ENCODE peak calls at places on chromosomes 6 and 20, in five cellular contexts. W is ovary, U is uterus, X is IMR-90, T is esophagus squamous epithelium. F is an unnamed sample.
A peak's percentile ranks its signal among the peaks of the same experiment; 100 is the strongest.

GRCh38 chr6:109877028-109877726 is 100.9 kb upstream of the GPR6 start:
- DNase-seq in U (no peak), W (no peak), X (no peak), T (no peak), F (no peak)

GRCh38 chr6:5995705-5996686 is 10.7 kb downstream of the NRN1 start:
- DNase-seq in W (peak; percentile 43), U (peak; percentile 65), X (peak; percentile 19), T (no peak), F (peak; percentile 93)

GRCh38 chr20:43191946-43192847 is 2.5 kb upstream of the PTPRT start:
- DNase-seq in W (no peak), X (no peak), T (no peak), U (no peak), F (no peak)

GRCh38 chr6:137724018-137724403 is 143.0 kb upstream of the TNFAIP3 start:
- DNase-seq in W (no peak), X (peak; percentile 45), T (no peak), U (no peak), F (no peak)

GRCh38 chr6:44161997-44162338 is 3.3 kb downstream of the CAPN11 start:
- DNase-seq in T (no peak), X (peak; percentile 67), W (no peak), U (no peak), F (no peak)

GRCh38 chr20:22502731-22503191 is 81.6 kb downstream of the FOXA2 start:
- DNase-seq in W (no peak), X (no peak), T (no peak), U (no peak), F (no peak)

GRCh38 chr20:49979030-49979832 is 3.5 kb upstream of the SNAI1 start:
- DNase-seq in T (no peak), U (no peak), X (no peak), W (peak; percentile 63), F (peak; percentile 77)

GRCh38 chr6:74826318-74826717 is 379.5 kb downstream of the COL12A1 start:
- DNase-seq in U (no peak), T (no peak), X (no peak), W (no peak), F (no peak)

GRCh38 chr6:96157018-96157565 is 141.3 kb downstream of the FUT9 start:
- DNase-seq in W (no peak), T (no peak), X (no peak), U (no peak), F (no peak)

GRCh38 chr6:145836170-145836569 is 21.6 kb upstream of the FBXO30 start:
- DNase-seq in U (no peak), W (no peak), T (no peak), X (peak; percentile 51), F (no peak)

GRCh38 chr6:11653028-11653583 is 115.6 kb downstream of the TMEM170B start:
- DNase-seq in W (peak; percentile 46), T (no peak), X (peak; percentile 97), U (peak; percentile 50), F (no peak)

GRCh38 chr20:37443596-37443995 is 77.5 kb upstream of the NNAT start:
- DNase-seq in T (no peak), U (no peak), X (no peak), W (no peak), F (no peak)

GRCh38 chr20:4076671-4077070 is 61.3 kb upstream of the RNF24 start:
- DNase-seq in U (peak; percentile 46), T (no peak), W (no peak), X (peak; percentile 95), F (no peak)

GRCh38 chr20:63624486-63624885 is 2.4 kb downstream of the GMEB2 start:
- DNase-seq in T (no peak), U (no peak), X (peak; percentile 49), W (no peak), F (no peak)
- TF ChIP-seq CTCF in T (no peak), U (no peak), X (peak; percentile 15), W (no peak), F (no peak)

GRCh38 chr6:166532302-166532701 is 54.2 kb downstream of the RAMACL start:
- DNase-seq in U (no peak), W (no peak), X (no peak), T (no peak), F (no peak)
- H3K27me3 ChIP-seq in U (no peaks in the 10 kb centered on the region), W (no peaks in the 10 kb centered on the region), X (no peaks in the 10 kb centered on the region), T (no peaks in the 10 kb centered on the region), F (no peaks in the 10 kb centered on the region)

DNA sequence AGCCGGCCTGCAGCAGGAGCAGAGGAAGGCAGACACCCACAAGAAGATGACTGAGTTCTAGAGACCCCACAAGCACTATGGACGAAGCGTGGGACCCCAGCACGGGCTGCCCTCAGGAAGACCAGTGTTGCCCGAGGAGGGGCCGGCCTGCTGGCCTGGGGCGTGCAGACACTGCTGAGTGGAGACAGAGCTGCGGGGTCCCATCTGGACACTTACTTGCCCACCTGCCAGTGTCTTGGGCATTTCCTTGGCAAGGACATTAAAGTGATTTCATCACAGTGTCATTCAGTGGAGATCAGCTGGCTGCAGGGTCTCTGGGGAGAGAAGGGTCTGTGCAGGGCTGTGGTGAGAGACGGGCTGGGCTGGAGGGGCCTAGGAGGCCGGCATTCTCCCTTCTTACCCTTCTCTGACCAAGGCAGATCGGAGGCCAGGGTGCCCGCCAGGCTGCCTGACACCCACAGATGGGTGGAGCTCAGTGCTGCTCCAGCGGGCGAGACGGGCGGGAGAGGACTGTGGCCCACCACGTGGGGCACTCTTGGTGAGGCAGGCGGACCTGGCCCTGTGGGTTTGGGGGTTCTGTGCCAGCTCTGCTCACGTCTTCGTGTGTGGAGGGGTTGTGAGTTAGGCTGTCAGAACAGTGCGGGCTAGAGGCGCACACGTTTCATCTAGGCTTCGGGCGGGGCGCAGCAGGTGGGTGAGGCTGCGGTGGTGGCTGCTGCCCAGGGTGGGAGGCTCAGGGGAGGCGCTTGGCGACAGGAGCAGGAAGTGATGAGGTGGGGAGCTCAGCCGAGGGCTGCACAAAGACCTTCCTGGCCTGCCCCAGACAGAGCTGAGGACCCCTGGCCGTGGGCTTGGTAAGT is at the start of gene LIME1:
- DNase-seq in U (peak; percentile 25), X (no peak), T (no peak), W (peak; percentile 23), F (peak; percentile 79)
- TF ChIP-seq POLR2A in U (no peak), X (no peak), T (peak; percentile 25), W (no peak), F (no peak)

DNA sequence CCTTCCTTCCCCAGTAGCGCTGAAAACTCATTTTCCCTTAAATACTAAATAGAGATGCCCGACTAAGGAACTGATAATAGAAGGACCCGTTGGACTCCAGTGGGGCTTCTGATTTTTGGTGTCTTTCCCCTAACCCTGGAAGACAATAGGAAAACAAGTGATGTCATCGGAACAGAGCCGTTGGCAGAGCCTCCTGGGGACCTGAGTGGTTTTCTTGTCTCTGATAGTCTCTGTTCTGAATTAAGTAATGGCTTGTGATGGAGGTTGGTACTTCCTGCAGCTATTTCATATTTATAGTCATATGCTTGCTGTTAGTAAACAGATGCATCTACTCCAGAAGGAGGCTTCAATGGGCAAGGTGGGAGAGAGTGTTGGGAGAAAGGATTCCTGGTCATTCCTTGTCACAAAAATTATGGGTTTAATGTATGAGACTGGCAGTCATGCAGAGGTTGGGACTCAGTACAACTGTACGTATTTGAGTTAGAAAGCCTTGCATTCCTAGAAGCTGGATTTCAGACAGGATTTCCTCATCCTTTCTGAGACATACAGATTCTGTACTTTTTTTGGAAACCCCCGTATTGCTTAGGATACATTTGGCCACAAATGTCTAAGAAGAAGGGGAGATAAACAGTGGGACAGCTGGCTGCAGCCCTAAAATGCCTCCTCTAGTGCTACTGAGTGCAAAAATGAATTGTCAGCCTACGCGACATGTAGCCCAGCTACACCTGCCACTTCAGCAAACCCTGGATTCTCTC is 38.0 kb downstream of the CDS2 start:
- DNase-seq in T (no peak), U (no peak), W (no peak), X (no peak), F (no peak)
- TF ChIP-seq CTCF in T (no peak), U (no peak), W (no peak), X (no peak), F (no peak)

GRCh38 chr6:150038202-150038830 is 13.0 kb upstream of the RAET1L start:
- DNase-seq in T (no peak), U (no peak), W (no peak), X (no peak), F (peak; percentile 61)
- H3K27me3 ChIP-seq in T (peaks cover 13% of the 10 kb centered on the region), U (no peaks in the 10 kb centered on the region), W (no peaks in the 10 kb centered on the region), X (peaks cover 76% of the 10 kb centered on the region), F (peaks cover 78% of the 10 kb centered on the region)

DNA sequence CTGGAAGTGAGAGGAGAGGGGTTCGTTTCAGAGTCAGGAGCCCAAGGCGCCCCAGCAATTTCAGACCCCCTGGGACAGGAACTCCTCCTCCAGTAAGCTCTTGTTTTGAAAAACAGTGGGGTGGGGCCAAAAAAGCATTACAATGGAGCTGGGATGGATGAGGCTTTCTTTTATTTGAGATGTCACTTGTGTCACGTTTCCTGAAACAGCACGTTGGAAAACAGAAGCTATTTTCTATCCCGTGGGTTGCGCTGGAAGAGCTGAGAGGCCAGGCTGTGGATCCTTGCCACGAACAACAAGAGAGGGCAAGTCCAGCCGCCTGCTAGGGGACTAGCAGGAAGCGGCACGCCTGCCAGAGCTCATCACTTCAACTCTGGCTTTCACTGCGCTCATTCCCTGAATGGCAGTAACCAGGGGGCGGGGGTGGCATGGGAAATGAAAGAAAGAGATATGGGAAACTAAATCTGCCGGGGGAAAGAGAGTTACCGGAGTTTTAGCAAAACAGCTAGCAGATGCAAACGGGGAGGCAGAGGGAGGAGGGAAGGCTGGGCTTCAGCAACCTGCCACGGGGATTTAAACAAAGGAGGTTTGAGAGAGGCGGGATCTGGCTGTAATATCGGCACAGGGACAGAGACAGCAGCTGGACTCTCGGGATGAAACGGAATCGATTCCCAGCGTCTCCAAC is 34.6 kb downstream of the GCNT2 start:
- DNase-seq in W (peak; percentile 40), U (peak; percentile 21), X (peak; percentile 8), T (no peak), F (peak; percentile 86)
- TF ChIP-seq POLR2A in W (no peak), U (peak; percentile 28), X (no peak), T (no peak), F (no peak)

DNA sequence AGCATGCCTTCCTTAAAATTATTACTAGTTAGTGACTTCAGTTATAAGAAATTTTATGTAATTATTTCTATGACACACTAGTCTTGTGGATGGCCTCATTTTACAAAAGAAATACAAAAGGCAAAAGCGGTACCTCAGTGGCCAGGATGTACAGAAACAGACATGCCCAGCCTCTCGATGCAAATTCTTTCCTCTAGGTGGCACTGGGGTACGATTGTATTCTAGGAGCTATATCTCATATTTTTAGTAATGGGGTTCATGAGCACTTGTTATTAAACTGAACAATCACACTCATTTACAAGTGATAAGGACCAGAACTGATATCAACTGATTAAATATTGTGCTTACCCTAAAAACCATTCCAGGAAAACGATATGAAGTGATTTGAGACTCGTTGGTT is 59.8 kb downstream of the SOD2 start:
- DNase-seq in T (no peak), U (no peak), X (peak; percentile 27), W (no peak), F (no peak)
- TF ChIP-seq CTCF in T (no peak), U (no peak), X (peak; percentile 51), W (no peak), F (no peak)

DNA sequence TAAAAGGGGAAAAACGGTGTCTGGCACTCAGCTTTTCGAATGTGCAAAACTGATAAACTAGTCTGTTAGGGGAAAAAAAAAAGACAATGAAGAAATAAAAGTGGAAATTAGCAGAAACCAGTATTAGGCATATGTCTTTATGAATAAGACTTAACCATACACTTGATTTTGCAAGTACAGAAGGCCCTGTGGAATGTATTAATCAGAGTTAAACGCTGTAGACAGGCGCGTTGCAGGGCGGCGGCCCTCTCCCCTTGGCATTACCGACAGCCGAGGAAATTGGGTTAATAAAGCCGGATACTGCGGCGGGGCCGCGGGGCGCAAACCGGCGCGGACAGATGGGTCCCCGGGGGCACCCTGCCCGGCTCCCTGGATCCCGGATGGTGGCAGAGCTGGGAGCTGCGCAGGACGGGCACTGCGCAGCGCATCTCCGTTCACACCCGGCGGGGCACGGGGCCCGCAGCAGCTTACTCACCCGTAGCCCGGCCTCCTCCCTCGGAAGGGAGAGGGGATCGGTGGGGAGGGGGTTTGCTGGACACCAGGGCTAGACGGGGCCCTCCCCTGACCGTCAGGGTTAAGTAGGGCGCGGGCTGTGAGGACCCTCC is 2.1 kb downstream of the BHLHE23 start:
- DNase-seq in X (no peak), W (no peak), U (no peak), T (no peak), F (no peak)
- H3K27me3 ChIP-seq in X (peaks cover 91% of the 10 kb centered on the region), W (peaks cover 6% of the 10 kb centered on the region), U (peaks cover 23% of the 10 kb centered on the region), T (peaks cover 48% of the 10 kb centered on the region), F (peaks cover 100% of the 10 kb centered on the region)

F was measured in suprapubic skin.